ENCODE peak calls at places on chromosomes 3 and 15, in eight cellular contexts. R is K562, O is adrenal gland, W is body of pancreas, B is A549, P is endothelial cell of umbilical vein, U is heart left ventricle, H is vagina. Y is an unnamed sample.

GRCh38 chr3:45881031-45882022 is 5.0 kb upstream of the CCR9 start:
- DNase-seq in R (peak), B (no peak), W (no peak), P (no peak), U (no peak), H (no peak), O (no peak), Y (no peak)

GRCh38 chr15:29889545-29890329 is 67.5 kb upstream of the TJP1 start:
- DNase-seq in B (no peak), U (no peak), P (no peak), R (no peak), H (no peak), W (no peak), O (no peak), Y (no peak)

GRCh38 chr15:36501063-36501678 is 78.3 kb upstream of the CDIN1 start:
- DNase-seq in P (peak), H (no peak), B (peak), W (peak), R (peak), O (peak), U (peak), Y (no peak)

GRCh38 chr3:95134693-95135375 is 1072.0 kb downstream of the NSUN3 start:
- DNase-seq in W (no peak), O (no peak), P (no peak), H (no peak), B (no peak), U (no peak), R (no peak), Y (no peak)

GRCh38 chr3:143234521-143234920 is 115.0 kb downstream of the CHST2 start:
- DNase-seq in O (no peak), B (no peak), U (no peak), W (no peak), H (no peak), R (no peak), P (no peak), Y (no peak)

GRCh38 chr3:150925751-150926201 is 20.5 kb upstream of the MINDY4B start:
- DNase-seq in R (peak), B (peak), P (peak), H (no peak), O (peak), W (peak), U (peak), Y (peak)

GRCh38 chr3:112514527-112515128 is 15.4 kb upstream of the BTLA start:
- DNase-seq in U (no peak), H (no peak), W (no peak), R (no peak), P (no peak), O (no peak), B (no peak), Y (peak)

GRCh38 chr3:149630806-149631205 is 27.0 kb downstream of the WWTR1 start:
- DNase-seq in U (no peak), H (no peak), R (no peak), O (no peak), W (no peak), P (no peak), B (no peak), Y (no peak)

GRCh38 chr15:84938726-84939125 is 42.9 kb upstream of the PDE8A start:
- DNase-seq in R (no peak), H (no peak), W (no peak), P (no peak), O (no peak), B (no peak), U (no peak), Y (no peak)

GRCh38 chr3:132180337-132180791 is 136.8 kb upstream of the ACP3 start:
- DNase-seq in W (no peak), H (no peak), P (peak), U (no peak), R (peak), B (peak), O (no peak), Y (peak)

GRCh38 chr3:179898024-179898423 is 138.7 kb downstream of the PEX5L start:
- DNase-seq in U (no peak), R (peak), P (peak), O (no peak), B (peak), H (no peak), W (peak), Y (no peak)

GRCh38 chr15:92097473-92098178 is 244.1 kb downstream of the SLCO3A1 start:
- DNase-seq in O (peak), B (peak), U (no peak), P (peak), R (peak), H (no peak), W (peak), Y (peak)

GRCh38 chr15:100291106-100291505 is 50.7 kb downstream of the ADAMTS17 start:
- DNase-seq in W (no peak), B (no peak), U (no peak), R (no peak), H (no peak), P (no peak), O (no peak), Y (no peak)

GRCh38 chr15:57476533-57476975 is 100.2 kb downstream of the CGNL1 start:
- DNase-seq in O (no peak), H (no peak), R (no peak), P (peak), U (no peak), W (no peak), B (no peak), Y (no peak)

GRCh38 chr3:125148836-125149235 is 63.7 kb downstream of the SLC12A8 start:
- DNase-seq in P (no peak), R (no peak), W (no peak), H (no peak), B (no peak), O (no peak), U (peak), Y (peak)

GRCh38 chr3:105062853-105063252 is 303.9 kb upstream of the ALCAM start:
- DNase-seq in R (no peak), O (no peak), P (peak), H (no peak), B (no peak), W (peak), U (no peak), Y (no peak)

GRCh38 chr3:180250172-180250571 is 213.4 kb upstream of the PEX5L start:
- DNase-seq in O (no peak), R (no peak), B (no peak), U (no peak), H (no peak), P (no peak), W (no peak), Y (no peak)

GRCh38 chr3:79983063-79983561 is 215.3 kb upstream of the ROBO1 start:
- DNase-seq in B (no peak), P (peak), H (no peak), O (no peak), W (no peak), R (no peak), U (no peak), Y (no peak)

GRCh38 chr3:13352621-13353131 is 67.4 kb downstream of the NUP210 start:
- DNase-seq in U (no peak), P (no peak), B (no peak), W (no peak), R (peak), H (no peak), O (no peak), Y (no peak)

GRCh38 chr3:187946031-187946691 is 200.9 kb upstream of the BCL6 start:
- DNase-seq in U (no peak), B (no peak), P (no peak), W (no peak), O (no peak), R (no peak), H (no peak), Y (no peak)

GRCh38 chr15:40906101-40906946 is 12.1 kb downstream of the VPS18 start:
- DNase-seq in B (no peak), U (peak), O (peak), P (peak), W (peak), H (peak), R (peak), Y (peak)

GRCh38 chr3:156448300-156448699 is 106.6 kb downstream of the SSR3 start:
- DNase-seq in U (no peak), B (peak), R (peak), P (peak), H (no peak), W (no peak), O (no peak), Y (peak)

GRCh38 chr3:120797857-120798256 is 55.3 kb downstream of the GTF2E1 start:
- DNase-seq in R (no peak), H (no peak), W (no peak), O (no peak), P (no peak), B (no peak), U (no peak), Y (no peak)

GRCh38 chr15:40354408-40355171 is 3.4 kb upstream of the DISP2 start:
- DNase-seq in P (peak), W (no peak), H (no peak), U (no peak), B (peak), R (peak), O (no peak), Y (peak)

GRCh38 chr3:138818175-138818574 is 16.6 kb downstream of the PIK3CB start:
- DNase-seq in B (no peak), W (no peak), U (no peak), P (peak), O (no peak), H (no peak), R (no peak), Y (no peak)

GRCh38 chr15:66882251-66883020 is 180.4 kb downstream of the SMAD6 start:
- DNase-seq in R (no peak), P (peak), H (peak), W (no peak), B (peak), U (no peak), O (peak), Y (no peak)

GRCh38 chr3:177770821-177771220 is 573.5 kb upstream of the TBL1XR1 start:
- DNase-seq in B (no peak), H (no peak), R (no peak), P (no peak), W (no peak), O (no peak), U (no peak), Y (no peak)

GRCh38 chr3:189269356-189269755 is 97.6 kb downstream of the TPRG1 start:
- DNase-seq in R (no peak), P (no peak), B (no peak), W (no peak), H (no peak), O (no peak), U (no peak), Y (no peak)

GRCh38 chr15:80787238-80787805 is 8.2 kb downstream of the CEMIP start:
- DNase-seq in H (no peak), P (no peak), B (no peak), O (no peak), U (no peak), W (no peak), R (no peak), Y (no peak)
- TF ChIP-seq CTCF in H (no peak), P (no peak), B (no peak), O (no peak), U (no peak), W (no peak), R (no peak), Y (no peak)

DNA sequence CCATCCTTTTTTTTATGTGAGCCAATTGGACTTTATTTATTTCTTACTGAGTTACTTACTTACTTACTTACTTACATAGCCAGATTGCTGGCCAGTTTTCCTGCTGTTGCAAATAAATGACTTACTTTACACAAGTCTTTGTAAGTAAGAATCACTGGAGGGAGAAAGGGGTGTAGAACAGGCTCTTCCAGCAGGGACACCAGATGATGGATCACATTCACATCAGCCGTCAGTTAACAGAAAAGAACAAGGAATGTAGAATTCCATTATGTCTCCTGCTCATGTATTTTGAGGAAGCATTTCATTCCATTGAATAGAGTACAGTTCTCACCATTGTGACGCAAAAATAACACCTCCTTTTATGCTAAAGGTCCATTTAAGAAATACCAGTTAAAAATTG is 188.7 kb downstream of the FNDC3B start:
- DNase-seq in R (no peak), U (no peak), B (no peak), W (no peak), H (no peak), P (no peak), O (no peak), Y (no peak)
- H3K27ac ChIP-seq in R (no peak), U (no peak), B (no peak), W (no peak), H (no peak), P (no peak), O (no peak), Y (no peak)

GRCh38 chr3:109353057-109353456 is 15.7 kb upstream of the DPPA4 start:
- DNase-seq in B (no peak), U (no peak), W (no peak), H (no peak), R (no peak), O (no peak), P (no peak), Y (no peak)

GRCh38 chr3:109351231-109351630 is 13.9 kb upstream of the DPPA4 start:
- DNase-seq in U (no peak), P (no peak), H (no peak), R (no peak), W (no peak), B (no peak), O (no peak), Y (no peak)

GRCh38 chr3:109355625-109356441 is 18.5 kb upstream of the DPPA4 start:
- DNase-seq in O (no peak), R (no peak), P (no peak), B (no peak), U (no peak), H (no peak), W (no peak), Y (no peak)

GRCh38 chr3:109356442-109357155 is 19.3 kb upstream of the DPPA4 start:
- DNase-seq in R (no peak), U (no peak), O (no peak), H (no peak), B (no peak), W (no peak), P (no peak), Y (no peak)
- TF ChIP-seq POLR2A in R (no peak), U (no peak), O (no peak), H (no peak), B (no peak), W (no peak), P (no peak), Y (no peak)

GRCh38 chr15:51229907-51230328 is 108.5 kb downstream of the CYP19A1 start:
- DNase-seq in W (no peak), R (peak), U (no peak), B (peak), H (no peak), O (no peak), P (peak), Y (no peak)
- TF ChIP-seq CTCF in W (peak), R (peak), U (peak), B (peak), H (peak), O (peak), P (no peak), Y (peak)

DNA sequence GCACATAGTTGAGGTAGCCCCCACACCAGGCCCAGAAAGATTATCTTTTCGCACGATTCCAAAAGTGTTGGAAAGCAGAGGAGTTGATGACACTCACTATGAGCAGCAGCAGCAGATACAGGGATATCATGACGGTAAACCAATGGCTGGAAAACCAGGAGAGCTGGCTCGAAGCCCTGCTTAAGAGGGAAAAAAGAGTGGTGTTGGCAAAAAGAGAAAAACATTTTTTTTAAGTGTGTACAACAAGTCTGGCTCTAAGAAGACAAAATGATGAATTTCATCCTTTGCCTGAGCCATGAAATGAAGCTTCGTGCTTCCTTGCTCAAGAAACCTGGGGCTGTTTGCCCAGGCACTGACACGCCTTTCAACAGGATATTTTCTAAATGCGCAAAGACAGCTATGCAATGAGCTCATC is 27.3 kb downstream of the PARP16 start:
- DNase-seq in U (no peak), O (no peak), P (no peak), R (no peak), W (peak), H (peak), B (no peak), Y (no peak)
- H3K27ac ChIP-seq in U (peak), O (peak), P (no peak), R (no peak), W (no peak), H (peak), B (no peak), Y (no peak)

Y was measured in thyroid gland.